ENCODE peak calls at places on chromosomes 12 and 14, in five cellular contexts. L, O, P, Z and E are unnamed samples.

GRCh38 chr14:105014032-105014431 is 6.9 kb downstream of the CDCA4 start:
- DNase-seq in P (no peak), Z (no peak), O (no peak), L (no peak), E (no peak)

GRCh38 chr12:54584128-54584527 is 4.3 kb downstream of the PPP1R1A start:
- DNase-seq in Z (no peak), P (no peak), O (no peak), L (no peak), E (no peak)

GRCh38 chr12:34405286-34406227 is 383.3 kb downstream of the ALG10 start:
- DNase-seq in O (peak), L (no peak), Z (no peak), P (peak), E (no peak)

GRCh38 chr14:27411021-27411420 is 813.2 kb upstream of the NOVA1 start:
- DNase-seq in L (no peak), P (no peak), Z (no peak), O (no peak), E (no peak)

GRCh38 chr12:78275886-78276285 is 445.2 kb downstream of the NAV3 start:
- DNase-seq in P (no peak), L (no peak), Z (no peak), O (no peak), E (no peak)

GRCh38 chr12:51326762-51327439 is 2.9 kb upstream of the BIN2 start:
- DNase-seq in L (peak), P (no peak), Z (no peak), O (no peak), E (no peak)

GRCh38 chr14:52801014-52801708 is 9.8 kb upstream of the GNPNAT1 start:
- DNase-seq in P (no peak), O (peak), Z (peak), L (no peak), E (no peak)

GRCh38 chr14:95523051-95523817 is 6.8 kb upstream of the SYNE3 start:
- DNase-seq in P (no peak), Z (no peak), O (peak), L (no peak), E (no peak)

GRCh38 chr14:91835920-91836843 is 31.2 kb downstream of the TC2N start:
- DNase-seq in Z (peak), L (no peak), P (peak), O (peak), E (peak)

GRCh38 chr14:24871302-24871701 is 178.6 kb downstream of the STXBP6 start:
- DNase-seq in Z (no peak), O (no peak), L (no peak), P (no peak), E (no peak)

GRCh38 chr14:102346645-102347044 is 16.0 kb downstream of the CINP start:
- DNase-seq in Z (no peak), P (no peak), L (no peak), O (no peak), E (no peak)

GRCh38 chr14:60161176-60162107 is 3.8 kb downstream of the DHRS7 start:
- DNase-seq in Z (no peak), P (peak), L (no peak), O (peak), E (peak)

GRCh38 chr12:93990832-93991748 is 157.3 kb upstream of the PLXNC1 start:
- DNase-seq in P (no peak), L (no peak), O (no peak), Z (peak), E (peak)

GRCh38 chr12:3202734-3203446 is 125.7 kb downstream of the TSPAN9 start:
- DNase-seq in L (peak), O (peak), Z (peak), P (peak), E (peak)

GRCh38 chr14:31071151-31071550 is 45.0 kb upstream of the STRN3 start:
- DNase-seq in P (no peak), L (no peak), O (no peak), Z (no peak), E (no peak)

GRCh38 chr12:66107451-66107915 is 23.1 kb downstream of the LLPH start:
- DNase-seq in L (peak), O (peak), P (peak), Z (peak), E (peak)

GRCh38 chr14:60506462-60506984 is 2.4 kb upstream of the SIX6 start:
- DNase-seq in L (no peak), O (no peak), Z (no peak), P (no peak), E (no peak)

GRCh38 chr12:89355243-89356068 is 3.2 kb upstream of the DUSP6 start:
- DNase-seq in Z (no peak), L (no peak), O (no peak), P (no peak), E (no peak)

GRCh38 chr12:32568241-32568640 is 110.9 kb upstream of the DNM1L start:
- DNase-seq in P (no peak), O (no peak), Z (no peak), L (peak), E (no peak)

GRCh38 chr12:32566663-32567634 is 112.2 kb upstream of the DNM1L start:
- DNase-seq in O (no peak), L (peak), P (no peak), Z (no peak), E (no peak)

DNA sequence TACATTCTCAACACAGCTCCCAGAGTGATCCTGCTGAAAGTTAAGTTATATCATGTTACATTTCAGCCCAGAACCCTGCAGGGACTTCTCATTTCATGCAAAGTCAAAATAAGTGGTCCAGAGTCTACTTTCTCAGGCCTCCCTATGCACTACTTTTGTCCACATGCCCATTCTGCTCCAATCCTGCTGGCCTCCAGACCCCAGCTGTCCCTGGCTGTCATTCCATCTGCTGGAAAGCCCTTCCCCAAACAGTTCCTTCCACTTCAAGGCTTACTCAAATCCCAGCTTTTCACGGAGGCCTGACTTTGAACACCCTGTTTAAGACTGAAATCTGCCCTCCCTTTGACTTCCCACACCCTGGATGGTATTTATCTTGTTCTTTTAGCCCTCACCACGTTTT is 109.8 kb upstream of the DNM1L start:
- DNase-seq in Z (no peak), P (no peak), L (no peak), O (no peak), E (peak)
- H3K27ac ChIP-seq in Z (no peak), P (no peak), L (no peak), O (peak), E (no peak)

DNA sequence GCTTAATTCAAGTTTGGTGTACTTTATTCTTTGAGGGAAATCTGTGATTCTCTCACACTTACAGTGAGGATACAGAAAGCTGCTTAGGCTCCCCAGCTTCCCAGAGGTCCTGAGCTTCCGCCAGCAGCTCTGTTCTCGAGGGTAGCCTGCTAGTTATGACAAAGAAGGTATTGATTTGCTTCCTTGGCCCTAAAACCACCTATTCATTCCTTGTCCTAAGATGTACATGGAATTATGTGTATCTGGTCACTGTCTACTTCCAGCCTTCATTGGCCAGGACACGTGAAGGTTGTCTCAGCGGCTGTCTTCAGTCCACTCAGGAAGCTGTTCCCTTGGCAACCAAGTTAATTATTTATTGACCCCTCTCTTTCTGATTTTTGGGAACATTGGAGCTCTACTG is 55.7 kb downstream of the GALNT8 start:
- DNase-seq in L (no peak), P (no peak), O (no peak), Z (no peak), E (no peak)
- H3K4me3 ChIP-seq in L (no peak), P (no peak), O (no peak), Z (no peak), E (no peak)

GRCh38 chr14:54882521-54882920 is 20.1 kb downstream of the GCH1 start:
- DNase-seq in Z (no peak), L (no peak), O (no peak), P (no peak), E (no peak)
- H3K27ac ChIP-seq in Z (no peak), L (peak), O (peak), P (peak), E (no peak)

GRCh38 chr12:47054659-47055058 is 24.8 kb upstream of the PCED1B start:
- DNase-seq in L (no peak), Z (no peak), P (no peak), O (no peak), E (no peak)
- H3K4me3 ChIP-seq in L (no peak), Z (no peak), P (no peak), O (no peak), E (no peak)

GRCh38 chr12:10363665-10363921 is 26.2 kb downstream of the KLRK1 start:
- DNase-seq in O (no peak), L (no peak), P (no peak), Z (no peak), E (no peak)
- H3K27ac ChIP-seq in O (peak), L (peak), P (peak), Z (peak), E (no peak)

GRCh38 chr14:99740411-99740810 is 52.8 kb upstream of the EML1 start:
- DNase-seq in L (no peak), O (no peak), Z (no peak), P (no peak), E (no peak)

GRCh38 chr14:99737956-99738667 is 54.0 kb downstream of the CYP46A1 start:
- DNase-seq in L (peak), P (no peak), O (no peak), Z (no peak), E (no peak)

GRCh38 chr14:99735189-99736135 is 51.4 kb downstream of the CYP46A1 start:
- DNase-seq in L (no peak), P (peak), O (peak), Z (no peak), E (peak)

GRCh38 chr14:99736600-99737371 is 52.7 kb downstream of the CYP46A1 start:
- DNase-seq in Z (peak), P (peak), O (no peak), L (no peak), E (no peak)

DNA sequence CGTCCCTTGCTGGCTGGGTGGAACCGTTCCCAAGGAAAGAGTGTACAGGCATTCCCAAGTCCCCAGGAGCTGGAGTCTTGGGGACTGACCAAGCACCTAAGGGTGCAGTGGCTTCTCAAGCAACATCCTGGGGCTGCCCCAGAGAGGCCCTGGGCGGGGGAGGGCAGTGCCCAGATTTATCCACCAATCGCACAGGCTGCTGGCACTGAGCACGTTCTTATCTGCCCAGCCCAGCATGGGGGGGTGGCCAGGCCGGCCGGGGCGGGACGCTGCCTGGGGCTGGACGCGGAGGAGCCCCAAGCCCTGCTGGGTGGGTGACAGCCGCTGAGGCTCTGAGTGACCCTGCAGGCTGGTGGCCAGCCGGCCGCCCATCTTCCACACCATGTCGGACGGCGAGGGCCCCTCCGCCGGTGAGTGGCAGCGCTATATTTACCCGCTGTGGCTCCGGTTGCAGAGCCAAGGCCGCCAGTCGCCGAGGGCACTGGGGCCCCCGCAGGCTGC is 53.4 kb downstream of the CYP46A1 start:
- DNase-seq in Z (peak), O (no peak), P (peak), L (peak), E (no peak)
- H3K4me3 ChIP-seq in Z (no peak), O (peak), P (peak), L (peak), E (no peak)

GRCh38 chr12:80032967-80033366 is 66.4 kb upstream of the OTOGL start:
- DNase-seq in P (no peak), O (no peak), Z (no peak), L (no peak), E (no peak)
- H3K27ac ChIP-seq in P (peak), O (peak), Z (no peak), L (no peak), E (no peak)

GRCh38 chr12:53344487-53344823 is 8.3 kb upstream of the SP7 start:
- DNase-seq in L (no peak), P (no peak), Z (no peak), O (no peak), E (no peak)
- H3K4me3 ChIP-seq in L (peak), P (peak), Z (peak), O (peak), E (peak)

DNA sequence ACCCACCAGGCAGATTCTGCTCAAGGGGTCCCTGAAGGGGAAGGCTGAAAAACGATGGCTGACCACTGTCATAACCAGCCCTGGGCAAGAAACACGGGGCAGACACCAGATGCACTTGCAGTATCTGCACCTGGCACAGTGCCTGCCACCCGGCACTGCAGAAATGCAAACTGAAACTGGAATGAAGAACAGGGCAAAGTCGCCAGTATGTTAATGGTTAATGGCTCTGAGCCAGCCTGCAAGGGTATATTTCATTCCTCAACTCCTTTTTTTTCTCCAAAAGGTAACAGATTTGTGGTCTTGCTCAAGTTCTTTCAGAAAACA is 31.6 kb downstream of the MAX start:
- DNase-seq in Z (no peak), P (no peak), O (no peak), L (no peak), E (no peak)
- H3K27ac ChIP-seq in Z (no peak), P (no peak), O (no peak), L (no peak), E (no peak)